ENCODE peak calls at places on chromosome 5, in seven cellular contexts. One of them, this sample, is unnamed.

GRCh38 chr5:139657363-139658321 is 9.5 kb downstream of the CXXC5 start:
- DNase-seq in cardiac muscle cell: no peak
- DNase-seq in astrocyte of the hippocampus: peak
- DNase-seq in CD8-positive, alpha-beta T cell: no peak
- DNase-seq in tibial nerve: no peak
- DNase-seq in type B pancreatic cell: no peak
- DNase-seq in H9: no peak
- DNase-seq in this sample: no peak

GRCh38 chr5:27450607-27451006 is 412.2 kb upstream of the CDH9 start:
- DNase-seq in astrocyte of the hippocampus: no peak
- DNase-seq in tibial nerve: no peak
- DNase-seq in CD8-positive, alpha-beta T cell: no peak
- DNase-seq in H9: no peak
- DNase-seq in cardiac muscle cell: no peak
- DNase-seq in type B pancreatic cell: no peak
- DNase-seq in this sample: peak

GRCh38 chr5:172855597-172856292 is 21.7 kb downstream of the ERGIC1 start:
- DNase-seq in type B pancreatic cell: no peak
- DNase-seq in CD8-positive, alpha-beta T cell: no peak
- DNase-seq in tibial nerve: no peak
- DNase-seq in astrocyte of the hippocampus: peak
- DNase-seq in cardiac muscle cell: no peak
- DNase-seq in H9: no peak
- DNase-seq in this sample: no peak

GRCh38 chr5:170896779-170897178 is 35.0 kb downstream of the RANBP17 start:
- DNase-seq in astrocyte of the hippocampus: peak
- DNase-seq in type B pancreatic cell: peak
- DNase-seq in H9: peak
- DNase-seq in CD8-positive, alpha-beta T cell: no peak
- DNase-seq in tibial nerve: no peak
- DNase-seq in cardiac muscle cell: peak
- DNase-seq in this sample: peak

GRCh38 chr5:127757576-127757975 is 54.4 kb downstream of the CCDC192 start:
- DNase-seq in astrocyte of the hippocampus: peak
- DNase-seq in tibial nerve: no peak
- DNase-seq in cardiac muscle cell: peak
- DNase-seq in CD8-positive, alpha-beta T cell: no peak
- DNase-seq in type B pancreatic cell: no peak
- DNase-seq in H9: no peak
- DNase-seq in this sample: peak

GRCh38 chr5:169610606-169611005 is 26.5 kb upstream of the DOCK2 start:
- DNase-seq in tibial nerve: no peak
- DNase-seq in H9: no peak
- DNase-seq in CD8-positive, alpha-beta T cell: no peak
- DNase-seq in cardiac muscle cell: no peak
- DNase-seq in type B pancreatic cell: no peak
- DNase-seq in astrocyte of the hippocampus: no peak
- DNase-seq in this sample: peak

GRCh38 chr5:143350790-143351603 is 52.5 kb downstream of the NR3C1 start:
- DNase-seq in tibial nerve: no peak
- DNase-seq in type B pancreatic cell: no peak
- DNase-seq in cardiac muscle cell: no peak
- DNase-seq in H9: no peak
- DNase-seq in astrocyte of the hippocampus: peak
- DNase-seq in CD8-positive, alpha-beta T cell: no peak
- DNase-seq in this sample: peak

GRCh38 chr5:178627259-178627598 is 379 bp upstream of the CLK4 start:
- DNase-seq in H9: no peak
- DNase-seq in cardiac muscle cell: no peak
- DNase-seq in type B pancreatic cell: peak
- DNase-seq in CD8-positive, alpha-beta T cell: no peak
- DNase-seq in tibial nerve: no peak
- DNase-seq in astrocyte of the hippocampus: no peak
- DNase-seq in this sample: no peak

GRCh38 chr5:19638461-19638860 is 349.5 kb downstream of the CDH18 start:
- DNase-seq in cardiac muscle cell: no peak
- DNase-seq in astrocyte of the hippocampus: no peak
- DNase-seq in CD8-positive, alpha-beta T cell: no peak
- DNase-seq in H9: no peak
- DNase-seq in type B pancreatic cell: no peak
- DNase-seq in tibial nerve: no peak
- DNase-seq in this sample: no peak

GRCh38 chr5:36928947-36929346 is 52.4 kb downstream of the NIPBL start:
- DNase-seq in type B pancreatic cell: no peak
- DNase-seq in tibial nerve: no peak
- DNase-seq in H9: no peak
- DNase-seq in CD8-positive, alpha-beta T cell: no peak
- DNase-seq in astrocyte of the hippocampus: peak
- DNase-seq in cardiac muscle cell: no peak
- DNase-seq in this sample: peak

GRCh38 chr5:28310696-28311095 is 1272.3 kb upstream of the CDH9 start:
- DNase-seq in cardiac muscle cell: no peak
- DNase-seq in astrocyte of the hippocampus: no peak
- DNase-seq in CD8-positive, alpha-beta T cell: no peak
- DNase-seq in type B pancreatic cell: no peak
- DNase-seq in tibial nerve: no peak
- DNase-seq in H9: no peak
- DNase-seq in this sample: no peak

GRCh38 chr5:59500014-59500413 is 393.5 kb downstream of the PDE4D start:
- DNase-seq in astrocyte of the hippocampus: no peak
- DNase-seq in H9: no peak
- DNase-seq in type B pancreatic cell: no peak
- DNase-seq in cardiac muscle cell: no peak
- DNase-seq in CD8-positive, alpha-beta T cell: no peak
- DNase-seq in tibial nerve: no peak
- DNase-seq in this sample: no peak

GRCh38 chr5:142753114-142753764 is 16.9 kb upstream of the ARHGAP26 start:
- DNase-seq in type B pancreatic cell: no peak
- DNase-seq in cardiac muscle cell: no peak
- DNase-seq in tibial nerve: peak
- DNase-seq in astrocyte of the hippocampus: peak
- DNase-seq in H9: no peak
- DNase-seq in CD8-positive, alpha-beta T cell: no peak
- DNase-seq in this sample: peak

GRCh38 chr5:1542011-1542410 is 18.3 kb upstream of the LPCAT1 start:
- DNase-seq in H9: no peak
- DNase-seq in tibial nerve: no peak
- DNase-seq in CD8-positive, alpha-beta T cell: no peak
- DNase-seq in cardiac muscle cell: no peak
- DNase-seq in astrocyte of the hippocampus: no peak
- DNase-seq in type B pancreatic cell: no peak
- DNase-seq in this sample: no peak

GRCh38 chr5:125526940-125527339 is 780.5 kb upstream of the ZNF608 start:
- DNase-seq in H9: no peak
- DNase-seq in CD8-positive, alpha-beta T cell: no peak
- DNase-seq in astrocyte of the hippocampus: peak
- DNase-seq in cardiac muscle cell: peak
- DNase-seq in tibial nerve: no peak
- DNase-seq in type B pancreatic cell: no peak
- DNase-seq in this sample: peak

GRCh38 chr5:77906806-77907205 is 130.7 kb upstream of the TBCA start:
- DNase-seq in H9: no peak
- DNase-seq in type B pancreatic cell: no peak
- DNase-seq in tibial nerve: no peak
- DNase-seq in CD8-positive, alpha-beta T cell: no peak
- DNase-seq in astrocyte of the hippocampus: no peak
- DNase-seq in cardiac muscle cell: no peak
- DNase-seq in this sample: peak

GRCh38 chr5:54469655-54470054 is 14.2 kb downstream of the HSPB3 start:
- DNase-seq in type B pancreatic cell: no peak
- DNase-seq in astrocyte of the hippocampus: no peak
- DNase-seq in CD8-positive, alpha-beta T cell: no peak
- DNase-seq in tibial nerve: no peak
- DNase-seq in H9: no peak
- DNase-seq in cardiac muscle cell: no peak
- DNase-seq in this sample: no peak

GRCh38 chr5:88734191-88734640 is 148.8 kb downstream of the MEF2C start:
- DNase-seq in CD8-positive, alpha-beta T cell: no peak
- DNase-seq in tibial nerve: no peak
- DNase-seq in cardiac muscle cell: no peak
- DNase-seq in H9: no peak
- DNase-seq in type B pancreatic cell: no peak
- DNase-seq in astrocyte of the hippocampus: peak
- DNase-seq in this sample: no peak

GRCh38 chr5:157197088-157197487 is 16.4 kb downstream of the ITK start:
- DNase-seq in tibial nerve: no peak
- DNase-seq in type B pancreatic cell: no peak
- DNase-seq in astrocyte of the hippocampus: no peak
- DNase-seq in CD8-positive, alpha-beta T cell: peak
- DNase-seq in H9: no peak
- DNase-seq in cardiac muscle cell: no peak
- DNase-seq in this sample: no peak

GRCh38 chr5:98111686-98112085 is 661.8 kb upstream of the RGMB start:
- DNase-seq in CD8-positive, alpha-beta T cell: no peak
- DNase-seq in H9: no peak
- DNase-seq in astrocyte of the hippocampus: no peak
- DNase-seq in tibial nerve: no peak
- DNase-seq in type B pancreatic cell: no peak
- DNase-seq in cardiac muscle cell: no peak
- DNase-seq in this sample: no peak

GRCh38 chr5:132648355-132648754 is 9.6 kb upstream of the IL13 start:
- DNase-seq in astrocyte of the hippocampus: no peak
- DNase-seq in cardiac muscle cell: no peak
- DNase-seq in type B pancreatic cell: no peak
- DNase-seq in tibial nerve: no peak
- DNase-seq in CD8-positive, alpha-beta T cell: no peak
- DNase-seq in H9: no peak
- DNase-seq in this sample: no peak

GRCh38 chr5:76820491-76820890 is 1.7 kb downstream of the F2RL1 start:
- DNase-seq in H9: no peak
- DNase-seq in cardiac muscle cell: no peak
- DNase-seq in CD8-positive, alpha-beta T cell: no peak
- DNase-seq in type B pancreatic cell: no peak
- DNase-seq in tibial nerve: no peak
- DNase-seq in astrocyte of the hippocampus: peak
- DNase-seq in this sample: no peak

GRCh38 chr5:10857333-10857723 is 96.3 kb upstream of the DAP start:
- DNase-seq in type B pancreatic cell: no peak
- DNase-seq in cardiac muscle cell: peak
- DNase-seq in astrocyte of the hippocampus: no peak
- DNase-seq in CD8-positive, alpha-beta T cell: no peak
- DNase-seq in H9: peak
- DNase-seq in tibial nerve: no peak
- DNase-seq in this sample: no peak

GRCh38 chr5:24742334-24742733 is 97.6 kb upstream of the CDH10 start:
- DNase-seq in cardiac muscle cell: no peak
- DNase-seq in astrocyte of the hippocampus: peak
- DNase-seq in type B pancreatic cell: no peak
- DNase-seq in H9: no peak
- DNase-seq in CD8-positive, alpha-beta T cell: no peak
- DNase-seq in tibial nerve: no peak
- DNase-seq in this sample: peak

GRCh38 chr5:61167382-61167781 is 5.1 kb upstream of the SMIM15 start:
- DNase-seq in tibial nerve: no peak
- DNase-seq in H9: no peak
- DNase-seq in cardiac muscle cell: no peak
- DNase-seq in CD8-positive, alpha-beta T cell: no peak
- DNase-seq in astrocyte of the hippocampus: peak
- DNase-seq in type B pancreatic cell: no peak
- DNase-seq in this sample: peak

GRCh38 chr5:152560508-152561137 is 155.5 kb upstream of the NMUR2 start:
- DNase-seq in H9: peak
- DNase-seq in cardiac muscle cell: peak
- DNase-seq in type B pancreatic cell: peak
- DNase-seq in tibial nerve: peak
- DNase-seq in CD8-positive, alpha-beta T cell: no peak
- DNase-seq in astrocyte of the hippocampus: peak
- DNase-seq in this sample: peak

GRCh38 chr5:170273968-170274710 is 23.4 kb downstream of the LCP2 start:
- DNase-seq in astrocyte of the hippocampus: peak
- DNase-seq in tibial nerve: no peak
- DNase-seq in cardiac muscle cell: peak
- DNase-seq in type B pancreatic cell: no peak
- DNase-seq in H9: peak
- DNase-seq in CD8-positive, alpha-beta T cell: peak
- DNase-seq in this sample: peak

GRCh38 chr5:116420540-116420939 is 154.1 kb downstream of the SEMA6A start:
- DNase-seq in type B pancreatic cell: no peak
- DNase-seq in cardiac muscle cell: no peak
- DNase-seq in astrocyte of the hippocampus: no peak
- DNase-seq in H9: no peak
- DNase-seq in CD8-positive, alpha-beta T cell: no peak
- DNase-seq in tibial nerve: no peak
- DNase-seq in this sample: no peak

GRCh38 chr5:34574976-34575467 is 81.1 kb upstream of the RAI14 start:
- DNase-seq in astrocyte of the hippocampus: no peak
- DNase-seq in type B pancreatic cell: no peak
- DNase-seq in CD8-positive, alpha-beta T cell: no peak
- DNase-seq in cardiac muscle cell: no peak
- DNase-seq in tibial nerve: no peak
- DNase-seq in H9: no peak
- DNase-seq in this sample: no peak

GRCh38 chr5:30524428-30524827 is 669.1 kb upstream of the CDH6 start:
- DNase-seq in cardiac muscle cell: no peak
- DNase-seq in astrocyte of the hippocampus: no peak
- DNase-seq in H9: no peak
- DNase-seq in tibial nerve: no peak
- DNase-seq in type B pancreatic cell: no peak
- DNase-seq in CD8-positive, alpha-beta T cell: no peak
- DNase-seq in this sample: no peak

GRCh38 chr5:76372320-76373054 is 30.6 kb upstream of the IQGAP2 start:
- DNase-seq in cardiac muscle cell: no peak
- DNase-seq in CD8-positive, alpha-beta T cell: no peak
- DNase-seq in H9: peak
- DNase-seq in tibial nerve: no peak
- DNase-seq in type B pancreatic cell: no peak
- DNase-seq in astrocyte of the hippocampus: peak
- DNase-seq in this sample: peak

GRCh38 chr5:40841068-40841805 is at the start of gene CARD6:
- DNase-seq in type B pancreatic cell: no peak
- DNase-seq in cardiac muscle cell: no peak
- DNase-seq in astrocyte of the hippocampus: no peak
- DNase-seq in CD8-positive, alpha-beta T cell: no peak
- DNase-seq in H9: no peak
- DNase-seq in tibial nerve: no peak
- DNase-seq in this sample: peak

GRCh38 chr5:32233696-32234447 is 59.8 kb upstream of the GOLPH3 start:
- DNase-seq in cardiac muscle cell: no peak
- DNase-seq in astrocyte of the hippocampus: peak
- DNase-seq in tibial nerve: no peak
- DNase-seq in type B pancreatic cell: no peak
- DNase-seq in CD8-positive, alpha-beta T cell: no peak
- DNase-seq in H9: no peak
- DNase-seq in this sample: peak

GRCh38 chr5:157481666-157482065 is 21.7 kb downstream of the NIPAL4 start:
- DNase-seq in type B pancreatic cell: no peak
- DNase-seq in tibial nerve: no peak
- DNase-seq in astrocyte of the hippocampus: no peak
- DNase-seq in cardiac muscle cell: no peak
- DNase-seq in H9: no peak
- DNase-seq in CD8-positive, alpha-beta T cell: no peak
- DNase-seq in this sample: no peak

GRCh38 chr5:137858223-137858916 is 9.3 kb upstream of the MYOT start:
- DNase-seq in CD8-positive, alpha-beta T cell: no peak
- DNase-seq in H9: no peak
- DNase-seq in type B pancreatic cell: no peak
- DNase-seq in astrocyte of the hippocampus: peak
- DNase-seq in cardiac muscle cell: no peak
- DNase-seq in tibial nerve: no peak
- DNase-seq in this sample: peak

GRCh38 chr5:125870271-125870670 is 552.9 kb upstream of the GRAMD2B start:
- DNase-seq in cardiac muscle cell: no peak
- DNase-seq in type B pancreatic cell: no peak
- DNase-seq in CD8-positive, alpha-beta T cell: no peak
- DNase-seq in H9: no peak
- DNase-seq in astrocyte of the hippocampus: no peak
- DNase-seq in tibial nerve: no peak
- DNase-seq in this sample: no peak

GRCh38 chr5:5141625-5142527 is 1.7 kb downstream of the ADAMTS16 start:
- DNase-seq in astrocyte of the hippocampus: peak
- DNase-seq in cardiac muscle cell: peak
- DNase-seq in tibial nerve: no peak
- DNase-seq in CD8-positive, alpha-beta T cell: no peak
- DNase-seq in type B pancreatic cell: no peak
- DNase-seq in H9: no peak
- DNase-seq in this sample: peak